ENCODE peak calls at places on chromosome 7, in seven cellular contexts. C is endothelial cell of umbilical vein, S is sigmoid colon, I is upper lobe of left lung, G is HL-60, Q is transverse colon, J is suprapubic skin. R is an unnamed sample.

GRCh38 chr7:65448824-65449504 is 75.3 kb downstream of the ZNF92 start:
- DNase-seq in C (peak; percentile 31), S (no peak), I (no peak), G (no peak), Q (no peak), J (no peak), R (no peak)

GRCh38 chr7:159023746-159024145 is 120.9 kb downstream of the VIPR2 start:
- DNase-seq in C (no peak), S (peak; percentile 50), I (no peak), G (no peak), Q (peak; percentile 1), J (peak; percentile 28), R (peak; percentile 28)

GRCh38 chr7:149621776-149622175 is 124.2 kb upstream of the ZNF746 start:
- DNase-seq in C (no peak), S (no peak), I (no peak), G (peak; percentile 13), Q (no peak), J (no peak), R (no peak)

GRCh38 chr7:26868841-26869505 is 4.6 kb upstream of the SKAP2 start:
- DNase-seq in C (no peak), S (no peak), I (no peak), G (no peak), Q (no peak), J (no peak), R (no peak)

GRCh38 chr7:97272237-97272975 is 154.9 kb downstream of the SDHAF3 start:
- DNase-seq in C (no peak), S (no peak), I (no peak), G (no peak), Q (peak; percentile 50), J (no peak), R (no peak)

GRCh38 chr7:143003393-143004051 is 23.4 kb downstream of the OR9A2 start:
- DNase-seq in C (peak; percentile 62), S (no peak), I (no peak), G (peak; percentile 47), Q (no peak), J (no peak), R (no peak)

GRCh38 chr7:86962623-86963022 is 96.8 kb downstream of the ELAPOR2 start:
- DNase-seq in C (no peak), S (no peak), I (no peak), G (no peak), Q (no peak), J (no peak), R (no peak)

GRCh38 chr7:123230603-123231002 is 30.8 kb upstream of the SLC13A1 start:
- DNase-seq in C (no peak), S (no peak), I (peak; percentile 32), G (no peak), Q (no peak), J (no peak), R (no peak)

GRCh38 chr7:100626530-100627237 is 14.3 kb downstream of the MOSPD3 start:
- DNase-seq in C (peak; percentile 83), S (peak; percentile 93), I (peak; percentile 97), G (peak; percentile 74), Q (peak; percentile 93), J (peak; percentile 88), R (peak; percentile 80)

GRCh38 chr7:77753173-77753572 is 45.1 kb downstream of the TMEM60 start:
- DNase-seq in C (no peak), S (no peak), I (no peak), G (no peak), Q (no peak), J (no peak), R (no peak)

GRCh38 chr7:158735935-158736334 is 31.3 kb upstream of the NCAPG2 start:
- DNase-seq in C (no peak), S (no peak), I (peak; percentile 68), G (no peak), Q (no peak), J (no peak), R (no peak)

GRCh38 chr7:20236790-20237189 is 19.6 kb upstream of the MACC1 start:
- DNase-seq in C (no peak), S (no peak), I (no peak), G (no peak), Q (no peak), J (no peak), R (no peak)

GRCh38 chr7:151019130-151019447 is 5.2 kb downstream of the ATG9B start:
- DNase-seq in C (no peak), S (no peak), I (no peak), G (no peak), Q (no peak), J (no peak), R (no peak)

GRCh38 chr7:49645296-49645695 is 128.1 kb upstream of the VWC2 start:
- DNase-seq in C (no peak), S (no peak), I (no peak), G (no peak), Q (no peak), J (no peak), R (no peak)

GRCh38 chr7:133054167-133054840 is 27.6 kb downstream of the CHCHD3 start:
- DNase-seq in C (no peak), S (no peak), I (no peak), G (peak; percentile 37), Q (no peak), J (no peak), R (no peak)

GRCh38 chr7:41817386-41817785 is 114.5 kb upstream of the INHBA start:
- DNase-seq in C (no peak), S (no peak), I (no peak), G (no peak), Q (no peak), J (no peak), R (no peak)

GRCh38 chr7:2689343-2689847 is 1.4 kb downstream of the AMZ1 start:
- DNase-seq in C (no peak), S (no peak), I (no peak), G (no peak), Q (no peak), J (no peak), R (no peak)

GRCh38 chr7:121294448-121294992 is 34.3 kb upstream of the WNT16 start:
- DNase-seq in C (no peak), S (no peak), I (no peak), G (no peak), Q (no peak), J (no peak), R (no peak)

GRCh38 chr7:158530800-158531609 is 56.6 kb downstream of the PTPRN2 start:
- DNase-seq in C (no peak), S (no peak), I (peak; percentile 54), G (no peak), Q (no peak), J (no peak), R (no peak)

GRCh38 chr7:50304911-50305621 is 550 bp downstream of the IKZF1 start:
- DNase-seq in C (no peak), S (no peak), I (no peak), G (peak; percentile 60), Q (peak; percentile 70), J (no peak), R (no peak)

GRCh38 chr7:22633954-22634474 is 93.0 kb upstream of the IL6 start:
- DNase-seq in C (no peak), S (no peak), I (no peak), G (no peak), Q (no peak), J (no peak), R (no peak)

GRCh38 chr7:151876112-151876898 is 610 bp downstream of the PRKAG2 start:
- DNase-seq in C (peak; percentile 37), S (peak; percentile 93), I (peak; percentile 94), G (peak; percentile 79), Q (peak; percentile 86), J (peak; percentile 93), R (peak; percentile 82)

GRCh38 chr7:98671733-98672331 is 54.7 kb downstream of the NPTX2 start:
- DNase-seq in C (no peak), S (no peak), I (no peak), G (no peak), Q (no peak), J (no peak), R (no peak)

GRCh38 chr7:91047636-91048035 is 216.6 kb upstream of the FZD1 start:
- DNase-seq in C (no peak), S (no peak), I (no peak), G (no peak), Q (no peak), J (no peak), R (no peak)

GRCh38 chr7:141754939-141755338 is 9.0 kb upstream of the TAS2R3 start:
- DNase-seq in C (peak; percentile 11), S (no peak), I (no peak), G (peak; percentile 22), Q (no peak), J (no peak), R (no peak)

GRCh38 chr7:17674166-17674955 is 265.9 kb downstream of the SNX13 start:
- DNase-seq in C (no peak), S (peak; percentile 62), I (no peak), G (no peak), Q (no peak), J (no peak), R (no peak)
- TF ChIP-seq POLR2AphosphoS5 in C (no peak), S (no peak), I (no peak), G (no peak), Q (no peak), J (no peak), R (no peak)

DNA sequence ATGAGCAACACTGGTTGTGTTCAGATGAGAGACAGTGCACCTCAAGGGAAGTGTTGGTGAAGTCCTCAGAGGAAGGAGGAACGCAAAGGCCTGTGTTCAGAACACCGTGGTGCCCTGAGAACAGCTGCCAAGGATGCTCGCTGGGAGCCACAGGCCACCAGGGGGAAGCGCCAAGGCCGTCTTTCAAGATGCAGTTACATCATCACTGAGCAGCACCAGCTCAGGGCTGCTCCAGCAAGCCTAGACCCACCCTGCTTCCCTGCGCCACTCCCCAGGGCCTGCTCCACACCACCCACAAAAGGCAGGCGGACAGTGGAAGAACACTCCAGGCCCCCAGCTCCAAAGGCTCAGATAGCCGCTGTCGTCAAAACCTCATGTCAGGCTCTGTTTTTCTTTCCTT is 378.8 kb downstream of the DPP6 start:
- DNase-seq in C (no peak), S (no peak), I (peak; percentile 24), G (no peak), Q (no peak), J (no peak), R (no peak)
- TF ChIP-seq CTCF in C (no peak), S (no peak), I (no peak), G (no peak), Q (no peak), J (no peak), R (no peak)

GRCh38 chr7:55365680-55366460 is 733 bp downstream of the LANCL2 start:
- DNase-seq in C (peak; percentile 94), S (peak; percentile 97), I (peak; percentile 100), G (peak; percentile 92), Q (peak; percentile 96), J (peak; percentile 97), R (peak; percentile 92)
- TF ChIP-seq POLR2AphosphoS5 in C (peak; percentile 83), S (peak; percentile 75), I (peak; percentile 73), G (peak; percentile 84), Q (peak; percentile 93), J (peak; percentile 61), R (peak; percentile 90)

DNA sequence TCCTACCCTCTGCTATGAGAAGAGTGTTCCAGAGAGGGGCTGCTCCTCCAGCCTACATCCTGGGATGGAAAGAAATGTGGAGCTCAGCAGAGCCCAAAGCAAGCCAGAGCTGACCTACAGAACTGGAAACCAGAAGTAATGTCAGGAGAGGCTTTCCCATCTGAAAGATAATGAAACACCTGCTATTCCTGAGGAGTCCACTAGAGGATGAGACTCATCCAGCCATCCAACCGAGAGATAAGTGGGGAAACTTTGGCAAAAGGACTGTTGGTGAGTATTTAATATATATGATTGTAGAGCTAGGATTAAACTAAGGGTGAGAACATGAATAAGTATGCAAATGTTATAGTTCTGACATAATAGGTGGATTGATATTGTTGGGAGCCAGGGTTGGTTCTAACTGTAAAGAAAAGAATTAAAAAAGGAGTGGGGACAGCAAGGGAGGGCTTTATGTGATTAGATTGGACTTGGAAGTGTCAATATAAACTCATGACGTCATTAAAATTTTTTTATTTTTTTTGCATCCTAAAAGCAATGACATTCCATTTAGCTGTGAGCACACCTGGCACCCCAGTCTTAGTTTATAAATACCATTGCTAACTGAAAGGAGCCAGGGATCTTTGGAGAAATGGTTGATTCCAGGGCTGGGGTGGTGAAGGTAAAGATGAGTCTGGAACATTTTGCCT is 312.8 kb upstream of the NFE2L3 start:
- DNase-seq in C (no peak), S (no peak), I (no peak), G (no peak), Q (no peak), J (no peak), R (no peak)
- TF ChIP-seq CTCF in C (no peak), S (peak; percentile 25), I (no peak), G (no peak), Q (peak; percentile 35), J (no peak), R (no peak)

R was measured in breast epithelium.